ENCODE peak calls at places on chromosomes 11 and 22, in seven cellular contexts. X is GM23248, E is neural progenitor cell, A is adrenal gland, O is aorta, N is colonic mucosa, T is upper lobe of right lung. G is an unnamed sample. For H3K4me1, the result is how much of the 10 kb centered on the place peaks cover.

GRCh38 chr11:75492181-75492820 is 33.4 kb downstream of the GDPD5 start:
- DNase-seq in X (no peak), E (no peak), A (no peak), O (no peak), N (no peak), T (no peak), G (no peak)

GRCh38 chr22:26360169-26360885 is 68.7 kb upstream of the ASPHD2 start:
- DNase-seq in X (peak), E (peak), A (peak), O (peak), N (peak), T (no peak), G (peak)

GRCh38 chr11:2777396-2777795 is 77.6 kb upstream of the KCNQ1OT1 start:
- DNase-seq in X (peak), E (no peak), A (peak), O (peak), N (peak), T (peak), G (peak)

GRCh38 chr11:63745304-63746170 is 23.0 kb downstream of the ZFTA start:
- DNase-seq in X (peak), E (no peak), A (no peak), O (no peak), N (no peak), T (no peak), G (no peak)

GRCh38 chr11:128346808-128347207 is 240.6 kb downstream of the ETS1 start:
- DNase-seq in X (peak), E (no peak), A (no peak), O (no peak), N (no peak), T (no peak), G (no peak)

GRCh38 chr11:126132319-126132718 is 69.7 kb upstream of the CDON start:
- DNase-seq in X (peak), E (no peak), A (no peak), O (peak), N (no peak), T (peak), G (peak)

GRCh38 chr11:76280882-76281557 is 74.7 kb upstream of the WNT11 start:
- DNase-seq in X (no peak), E (no peak), A (no peak), O (no peak), N (no peak), T (no peak), G (no peak)

GRCh38 chr11:1337647-1338007 is 28.2 kb upstream of the TOLLIP start:
- DNase-seq in X (no peak), E (no peak), A (no peak), O (no peak), N (peak), T (no peak), G (no peak)

GRCh38 chr11:13247606-13248320 is 29.8 kb upstream of the BMAL1 start:
- DNase-seq in X (no peak), E (no peak), A (no peak), O (no peak), N (no peak), T (no peak), G (no peak)

GRCh38 chr11:93770160-93770559 is 13.9 kb upstream of the MED17 start:
- DNase-seq in X (no peak), E (no peak), A (no peak), O (no peak), N (no peak), T (no peak), G (no peak)

GRCh38 chr11:104967493-104968364 is 645 bp downstream of the CASP4 start:
- DNase-seq in X (peak), E (no peak), A (no peak), O (no peak), N (no peak), T (no peak), G (no peak)

GRCh38 chr11:35142481-35143207 is 3.7 kb downstream of the CD44 start:
- DNase-seq in X (peak), E (peak), A (no peak), O (no peak), N (peak), T (no peak), G (no peak)

GRCh38 chr11:127926721-127927120 is 660.6 kb downstream of the ETS1 start:
- DNase-seq in X (no peak), E (no peak), A (no peak), O (no peak), N (no peak), T (no peak), G (no peak)

GRCh38 chr22:27226666-27227065 is 569.3 kb downstream of the MIAT start:
- DNase-seq in X (peak), E (no peak), A (no peak), O (no peak), N (no peak), T (no peak), G (no peak)

GRCh38 chr11:75733346-75734107 is 15.9 kb downstream of the MOGAT2 start:
- DNase-seq in X (peak), E (peak), A (no peak), O (peak), N (no peak), T (peak), G (peak)

GRCh38 chr11:122686106-122686505 is 30.6 kb downstream of the UBASH3B start:
- DNase-seq in X (no peak), E (no peak), A (no peak), O (no peak), N (no peak), T (no peak), G (no peak)

GRCh38 chr11:12287009-12287373 is 90.4 kb upstream of the PARVA start:
- DNase-seq in X (peak), E (no peak), A (peak), O (peak), N (peak), T (no peak), G (no peak)

GRCh38 chr11:11083441-11083840 is 225.6 kb upstream of the ZBED5 start:
- DNase-seq in X (no peak), E (no peak), A (no peak), O (no peak), N (no peak), T (no peak), G (no peak)

GRCh38 chr11:94134651-94135512 is 6.2 kb downstream of the PANX1 start:
- DNase-seq in X (peak), E (no peak), A (peak), O (peak), N (peak), T (no peak), G (peak)

GRCh38 chr11:132134322-132134721 is 763.9 kb downstream of the NTM start:
- DNase-seq in X (peak), E (no peak), A (no peak), O (no peak), N (no peak), T (no peak), G (no peak)

GRCh38 chr11:30914143-30914762 is 328.1 kb upstream of the MPPED2 start:
- DNase-seq in X (peak), E (peak), A (peak), O (peak), N (peak), T (peak), G (peak)

GRCh38 chr11:65126624-65127274 is 4.6 kb downstream of the MRPL49 start:
- DNase-seq in X (no peak), E (no peak), A (no peak), O (no peak), N (no peak), T (no peak), G (no peak)
- H3K4me3 ChIP-seq in X (no peak), E (no peak), A (no peak), O (no peak), N (no peak), T (no peak), G (no peak)

DNA sequence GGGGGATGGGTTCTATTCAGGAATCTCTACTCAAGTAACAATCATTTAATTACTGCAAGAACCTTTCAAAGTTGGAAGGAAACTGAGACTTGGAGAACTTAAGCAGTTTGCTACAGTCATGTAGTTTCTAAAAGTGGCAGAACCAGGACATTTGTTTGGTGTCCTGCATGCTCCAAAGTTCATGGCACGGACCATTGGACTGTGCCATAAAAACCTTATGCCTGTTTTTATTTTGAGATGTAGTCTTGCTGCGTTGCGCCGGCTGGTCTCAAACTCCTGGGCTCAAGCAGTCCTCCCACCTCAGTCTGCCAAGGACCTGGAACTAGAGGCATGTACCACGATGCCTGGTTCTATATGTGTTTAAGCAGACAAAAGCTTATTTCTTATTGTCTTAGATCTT is 18.6 kb upstream of the AIFM3 start:
- DNase-seq in X (no peak), E (no peak), A (no peak), O (no peak), N (peak), T (no peak), G (no peak)
- H3K27ac ChIP-seq in X (no peak), E (no peak), A (no peak), O (no peak), N (peak), T (no peak), G (no peak)

DNA sequence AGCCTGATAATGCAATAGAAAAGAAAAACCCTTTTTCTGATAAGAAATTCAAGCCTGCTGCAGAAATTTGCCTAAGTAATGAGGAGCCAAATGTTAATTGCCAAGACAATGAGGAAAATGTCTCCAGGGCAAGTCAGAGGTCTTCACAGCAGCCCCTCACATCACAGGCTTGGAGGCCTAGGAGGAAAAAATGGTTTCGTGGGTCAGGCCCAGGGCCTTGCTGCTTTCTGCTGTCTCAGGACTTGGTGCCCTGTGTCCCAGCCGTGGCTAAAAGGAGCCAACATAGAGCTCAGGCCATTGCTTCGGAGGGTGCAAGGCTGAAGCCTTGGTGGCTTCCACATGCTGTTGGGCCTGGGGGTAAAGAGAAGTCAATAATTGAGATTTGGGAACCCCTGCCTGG is 131.3 kb downstream of the LARGE1 start:
- DNase-seq in X (no peak), E (no peak), A (no peak), O (no peak), N (no peak), T (no peak), G (no peak)
- H3K4me1 ChIP-seq in X (under half), E (under half), A (under half), O (under half), N (under half), T (under half), G (under half)

DNA sequence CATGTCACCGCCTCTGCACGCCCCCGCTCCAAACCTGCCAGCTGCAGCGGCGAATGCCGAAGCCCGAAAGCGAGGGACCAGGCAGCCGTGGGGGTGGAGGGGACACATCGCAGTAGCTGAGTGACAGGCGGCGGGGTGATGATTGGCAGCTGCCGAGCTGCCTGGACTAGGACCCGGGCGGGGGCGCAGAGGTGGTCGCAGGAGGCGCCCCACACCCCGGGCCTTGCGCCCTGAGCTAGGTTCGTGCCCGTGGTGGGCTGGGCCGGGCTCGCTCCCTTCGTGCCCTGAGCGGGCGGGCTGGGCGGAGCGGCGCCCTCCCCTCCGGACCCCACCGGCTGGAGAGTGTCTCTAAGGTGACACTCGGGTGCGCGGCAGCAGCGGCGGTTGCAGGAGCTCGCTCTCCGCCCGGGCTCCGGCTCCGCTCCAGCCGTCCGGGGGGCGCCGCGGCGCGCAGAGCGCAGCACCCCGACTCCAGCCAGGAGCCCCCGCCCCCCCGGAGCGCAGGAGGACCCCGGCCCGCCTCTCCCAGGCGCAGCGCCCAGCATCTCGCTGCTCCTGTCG is 14.6 kb upstream of the DGKZ start:
- DNase-seq in X (peak), E (peak), A (no peak), O (no peak), N (no peak), T (no peak), G (no peak)
- H3K4me3 ChIP-seq in X (peak), E (peak), A (no peak), O (no peak), N (peak), T (peak), G (peak)

DNA sequence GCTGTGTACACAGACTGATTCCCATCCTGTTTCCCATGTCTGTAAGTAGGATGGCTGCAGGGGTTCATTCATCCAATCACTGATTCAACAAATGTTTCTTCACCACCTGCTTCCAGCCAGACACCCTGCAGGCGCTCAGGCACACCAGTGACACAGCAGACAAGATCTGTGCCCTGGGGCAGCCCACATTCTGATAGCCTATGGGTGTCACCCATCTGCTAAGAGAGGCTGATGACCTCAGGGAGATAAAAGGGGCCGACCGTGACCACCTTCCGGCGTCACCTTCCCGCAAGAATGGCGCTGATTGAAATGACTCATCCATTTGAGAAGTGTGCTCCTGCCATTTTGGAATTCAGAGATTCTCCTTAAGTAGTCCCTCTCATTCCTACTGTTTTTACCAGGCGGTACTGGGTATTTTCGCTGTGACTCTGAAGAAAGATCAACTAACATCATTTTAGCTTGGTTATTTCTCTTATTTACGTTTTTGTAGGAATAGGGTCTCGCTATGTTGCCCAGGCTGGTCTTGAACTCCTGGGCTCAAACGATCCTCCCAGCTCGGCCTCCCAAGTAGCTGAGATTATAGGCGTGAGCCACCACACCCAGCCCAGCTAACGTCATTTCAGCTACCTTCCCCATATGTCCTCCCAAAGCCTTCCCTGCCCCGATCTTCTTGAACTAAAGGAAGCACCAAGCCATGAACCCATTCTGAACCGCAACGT is 73.2 kb upstream of the BID start:
- DNase-seq in X (peak), E (no peak), A (no peak), O (no peak), N (no peak), T (no peak), G (no peak)
- H3K27ac ChIP-seq in X (no peak), E (peak), A (peak), O (peak), N (peak), T (no peak), G (no peak)

GRCh38 chr11:119019996-119020395 is 1.4 kb downstream of the TRAPPC4 start:
- DNase-seq in X (no peak), E (no peak), A (no peak), O (no peak), N (peak), T (no peak), G (no peak)
- H3K4me1 ChIP-seq in X (under half), E (under half), A (under half), O (under half), N (under half), T (half or more), G (half or more)